ENCODE peak calls at places on chromosomes 12 and 14, in five cellular contexts. J is activated B cell treated with CpG ODN at 0.5 μM for 24 hours; U is AG08396; N is 8988T; W is stimulated activated naive CD8-positive, alpha-beta T cell treated with anti-CD3 and anti-CD28 coated beads, Interleukin-15, Interleukin-2, amounts not matched to agents 100 U/mL and 50 U/mL, for 24 hours. G is an unnamed sample.

GRCh38 chr12:98402081-98402480 is 113.3 kb upstream of the TMPO start:
- DNase-seq in J (no peak), U (no peak), N (no peak), W (no peak), G (no peak)

GRCh38 chr14:91119556-91120311 is 5.9 kb downstream of the DGLUCY start:
- DNase-seq in J (no peak), U (peak; percentile 62), N (no peak), W (no peak), G (no peak)

GRCh38 chr12:50059440-50060119 is 2.2 kb downstream of the ASIC1 start:
- DNase-seq in J (no peak), U (no peak), N (no peak), W (peak; percentile 78), G (no peak)

GRCh38 chr12:38544357-38545066 is 227.9 kb downstream of the ALG10B start:
- DNase-seq in J (no peak), U (no peak), N (no peak), W (no peak), G (no peak)

GRCh38 chr12:121278450-121279375 is 17.8 kb downstream of the CAMKK2 start:
- DNase-seq in J (no peak), U (peak; percentile 83), N (no peak), W (no peak), G (peak; percentile 93)

GRCh38 chr12:80226576-80226975 is 127.2 kb downstream of the OTOGL start:
- DNase-seq in J (no peak), U (no peak), N (no peak), W (no peak), G (no peak)

GRCh38 chr14:104262515-104263514 is 124.4 kb downstream of the KIF26A start:
- DNase-seq in J (peak; percentile 10), U (no peak), N (no peak), W (no peak), G (no peak)

GRCh38 chr14:20657216-20658211 is 16.0 kb upstream of the OR6S1 start:
- DNase-seq in J (no peak), U (peak; percentile 24), N (peak; percentile 40), W (peak; percentile 44), G (no peak)

GRCh38 chr14:87066221-87066817 is 926.7 kb downstream of the GALC start:
- DNase-seq in J (no peak), U (no peak), N (no peak), W (no peak), G (no peak)

GRCh38 chr12:39037115-39037514 is 131.7 kb upstream of the CPNE8 start:
- DNase-seq in J (no peak), U (no peak), N (no peak), W (no peak), G (no peak)

GRCh38 chr14:96309907-96310330 is 53.2 kb downstream of the ATG2B start:
- DNase-seq in J (no peak), U (no peak), N (no peak), W (no peak), G (no peak)

GRCh38 chr12:1463073-1463905 is 131.1 kb downstream of the FBXL14 start:
- DNase-seq in J (no peak), U (no peak), N (no peak), W (no peak), G (no peak)

GRCh38 chr12:132560421-132560830 is 50.0 kb downstream of the LRCOL1 start:
- DNase-seq in J (no peak), U (peak; percentile 55), N (peak; percentile 83), W (peak; percentile 43), G (no peak)

GRCh38 chr12:49200882-49201594 is 12.2 kb upstream of the TUBA1A start:
- DNase-seq in J (no peak), U (peak; percentile 36), N (no peak), W (no peak), G (no peak)

GRCh38 chr12:53624956-53625355 is 1.2 kb downstream of the ATF7 start:
- DNase-seq in J (no peak), U (no peak), N (no peak), W (no peak), G (no peak)

GRCh38 chr14:95516554-95517209 is at the start of gene SYNE3:
- DNase-seq in J (peak; percentile 71), U (peak; percentile 90), N (peak; percentile 77), W (peak; percentile 81), G (no peak)

GRCh38 chr12:54370218-54370730 is 6.0 kb upstream of the GPR84 start:
- DNase-seq in J (peak; percentile 38), U (peak; percentile 90), N (peak; percentile 94), W (peak; percentile 34), G (peak; percentile 59)

GRCh38 chr14:68396411-68396930 is 396.4 kb downstream of the ZFP36L1 start:
- DNase-seq in J (no peak), U (no peak), N (no peak), W (no peak), G (no peak)

GRCh38 chr14:61477845-61478438 is 156.6 kb downstream of the PRKCH start:
- DNase-seq in J (no peak), U (no peak), N (no peak), W (peak; percentile 62), G (peak; percentile 80)

GRCh38 chr12:45343269-45344051 is 127.6 kb downstream of the ANO6 start:
- DNase-seq in J (no peak), U (peak; percentile 43), N (no peak), W (no peak), G (no peak)

GRCh38 chr12:58419905-58420304 is 478.5 kb downstream of the ATP23 start:
- DNase-seq in J (no peak), U (no peak), N (no peak), W (no peak), G (no peak)

GRCh38 chr12:116366456-116366776 is 88.9 kb upstream of the MED13L start:
- DNase-seq in J (no peak), U (no peak), N (no peak), W (no peak), G (no peak)

GRCh38 chr12:8123124-8123888 is at the start of gene CLEC4A:
- DNase-seq in J (no peak), U (no peak), N (no peak), W (no peak), G (no peak)

GRCh38 chr12:53709671-53710070 is 17.6 kb downstream of the CALCOCO1 start:
- DNase-seq in J (no peak), U (no peak), N (no peak), W (no peak), G (no peak)

GRCh38 chr14:70188608-70189540 is at the start of gene SLC8A3:
- DNase-seq in J (no peak), U (peak; percentile 56), N (peak; percentile 78), W (peak; percentile 62), G (no peak)

GRCh38 chr12:23055004-23055403 is 430.0 kb downstream of the ETNK1 start:
- DNase-seq in J (no peak), U (no peak), N (no peak), W (no peak), G (no peak)

GRCh38 chr14:70156602-70157001 is 32.1 kb downstream of the SLC8A3 start:
- DNase-seq in J (no peak), U (no peak), N (no peak), W (no peak), G (no peak)

GRCh38 chr12:119014368-119014767 is 33.0 kb downstream of the SRRM4 start:
- DNase-seq in J (no peak), U (no peak), N (no peak), W (no peak), G (no peak)

GRCh38 chr14:100611811-100612480 is 24.7 kb upstream of the BEGAIN start:
- DNase-seq in J (no peak), U (no peak), N (no peak), W (no peak), G (no peak)

GRCh38 chr14:95021588-95021987 is 135.7 kb downstream of the DICER1 start:
- DNase-seq in J (no peak), U (no peak), N (no peak), W (no peak), G (no peak)

GRCh38 chr14:89399594-89400068 is 17.4 kb downstream of the FOXN3 start:
- DNase-seq in J (no peak), U (peak; percentile 69), N (no peak), W (no peak), G (no peak)

GRCh38 chr12:94147991-94148840 is at the start of gene PLXNC1:
- DNase-seq in J (peak; percentile 71), U (peak; percentile 66), N (peak; percentile 86), W (peak; percentile 77), G (peak; percentile 70)